ENCODE peak calls at places on chromosome 18, in ten cellular contexts. Y is astrocyte, E is hippocampal formation, O is brain microvascular endothelial cell, T is keratinocyte, H is NCI-H1105 treated with DMSO at 0.1 percent for 48 hours, J is Kasumi-1, P is EL, U is Calu3, D is adipocyte. S is an unnamed sample.

GRCh38 chr18:3458952-3459853 is 9.2 kb downstream of the TGIF1 start:
- DNase-seq in H (no peak), O (no peak), J (no peak), E (no peak), T (no peak), P (peak), U (no peak), D (peak), Y (peak), S (no peak)

GRCh38 chr18:12026562-12026961 is 45.3 kb downstream of the IMPA2 start:
- DNase-seq in D (no peak), J (no peak), O (no peak), T (no peak), H (no peak), E (no peak), U (no peak), Y (no peak), P (no peak), S (no peak)

GRCh38 chr18:79493801-79494211 is 98.1 kb downstream of the NFATC1 start:
- DNase-seq in H (no peak), D (no peak), P (no peak), Y (no peak), U (no peak), T (no peak), O (no peak), E (no peak), J (no peak), S (no peak)

GRCh38 chr18:70331456-70332097 is 42.7 kb downstream of the SOCS6 start:
- DNase-seq in T (no peak), J (no peak), U (no peak), O (no peak), H (no peak), D (no peak), E (no peak), P (no peak), Y (no peak), S (no peak)

GRCh38 chr18:42038936-42039335 is 83.9 kb downstream of the PIK3C3 start:
- DNase-seq in Y (peak), T (no peak), O (peak), U (no peak), H (no peak), E (no peak), D (peak), J (no peak), P (peak), S (no peak)

GRCh38 chr18:46051731-46052461 is 20.2 kb downstream of the PSTPIP2 start:
- DNase-seq in H (no peak), T (no peak), O (peak), P (peak), U (no peak), D (peak), J (no peak), Y (peak), E (no peak), S (no peak)

GRCh38 chr18:60663060-60663989 is 290.8 kb upstream of the MC4R start:
- DNase-seq in T (no peak), H (no peak), J (no peak), U (no peak), D (no peak), Y (no peak), P (no peak), E (no peak), O (no peak), S (no peak)

GRCh38 chr18:77002496-77002895 is 130.1 kb downstream of the MBP start:
- DNase-seq in U (no peak), O (no peak), T (no peak), J (no peak), H (no peak), E (no peak), Y (no peak), D (no peak), P (no peak), S (no peak)

GRCh38 chr18:58088723-58089074 is 44.7 kb downstream of the NEDD4L start:
- DNase-seq in E (no peak), P (no peak), T (no peak), Y (no peak), U (peak), D (no peak), J (no peak), H (no peak), O (no peak), S (no peak)

GRCh38 chr18:907171-907879 is 2.7 kb downstream of the ADCYAP1 start:
- DNase-seq in U (no peak), O (no peak), J (no peak), D (no peak), H (peak), Y (no peak), P (no peak), E (no peak), T (no peak), S (no peak)

GRCh38 chr18:48736316-48736715 is 197.5 kb downstream of the CTIF start:
- DNase-seq in O (no peak), D (peak), T (no peak), P (peak), U (no peak), Y (no peak), H (no peak), E (no peak), J (no peak), S (no peak)

GRCh38 chr18:26405190-26405781 is 143.1 kb downstream of the KCTD1 start:
- DNase-seq in T (no peak), E (peak), U (peak), D (peak), O (peak), Y (peak), H (peak), J (peak), P (peak), S (peak)

GRCh38 chr18:37499008-37499407 is 66.6 kb downstream of the CELF4 start:
- DNase-seq in O (no peak), P (no peak), T (no peak), E (no peak), J (no peak), U (no peak), H (no peak), Y (no peak), D (no peak), S (no peak)

GRCh38 chr18:34583895-34584294 is 126.2 kb upstream of the DTNA start:
- DNase-seq in U (no peak), D (no peak), E (no peak), Y (no peak), P (no peak), T (no peak), J (no peak), O (no peak), H (no peak), S (no peak)

GRCh38 chr18:56789889-56790180 is 138.7 kb downstream of the WDR7 start:
- DNase-seq in H (no peak), E (no peak), U (no peak), P (no peak), T (no peak), Y (no peak), O (no peak), D (no peak), J (no peak), S (no peak)

GRCh38 chr18:31232779-31233424 is 70.2 kb upstream of the DSC1 start:
- DNase-seq in U (no peak), Y (no peak), H (no peak), D (no peak), O (no peak), J (no peak), T (no peak), E (no peak), P (no peak), S (no peak)

GRCh38 chr18:35322486-35323258 is 21.5 kb downstream of the ZNF24 start:
- DNase-seq in Y (no peak), E (no peak), H (no peak), P (no peak), J (no peak), O (no peak), U (no peak), D (no peak), T (no peak), S (no peak)

GRCh38 chr18:70491734-70492348 is 203.0 kb downstream of the SOCS6 start:
- DNase-seq in O (peak), Y (peak), T (no peak), H (peak), D (peak), E (peak), P (peak), U (peak), J (peak), S (peak)

GRCh38 chr18:26520974-26521373 is 27.4 kb downstream of the KCTD1 start:
- DNase-seq in O (no peak), Y (no peak), H (no peak), D (no peak), E (no peak), U (no peak), P (no peak), J (no peak), T (no peak), S (no peak)

GRCh38 chr18:26057208-26057821 is 33.1 kb downstream of the SS18 start:
- DNase-seq in U (no peak), J (no peak), T (no peak), D (no peak), O (peak), H (no peak), Y (peak), P (no peak), E (no peak), S (no peak)

GRCh38 chr18:57915848-57916596 is 112.9 kb upstream of the ATP8B1 start:
- DNase-seq in U (peak), T (no peak), J (peak), H (peak), P (peak), O (no peak), E (peak), D (no peak), Y (no peak), S (peak)

GRCh38 chr18:33210575-33211189 is 229.8 kb downstream of the CCDC178 start:
- DNase-seq in U (peak), Y (peak), J (peak), O (peak), H (peak), E (no peak), T (no peak), P (no peak), D (peak), S (peak)